ENCODE peak calls at places on chromosomes 2 and 18, in seven cellular contexts. G, F, Z, A, U, M and W are unnamed samples.

GRCh38 chr2:207163815-207164747 is 1.7 kb downstream of the KLF7 start:
- DNase-seq in Z (peak), M (peak), G (peak), A (peak), F (peak), U (no peak), W (no peak)

GRCh38 chr2:79977782-79978181 is 326.8 kb downstream of the LRRTM1 start:
- DNase-seq in Z (no peak), F (no peak), U (no peak), A (no peak), M (no peak), G (no peak), W (no peak)

GRCh38 chr18:65749881-65750280 is 931 bp upstream of the CDH7 start:
- DNase-seq in F (no peak), A (no peak), M (no peak), Z (no peak), G (peak), U (no peak), W (no peak)

GRCh38 chr2:196403471-196403870 is 232.1 kb upstream of the STK17B start:
- DNase-seq in Z (no peak), A (no peak), G (no peak), U (no peak), M (no peak), F (no peak), W (no peak)

GRCh38 chr2:64978514-64979268 is 10.5 kb upstream of the SLC1A4 start:
- DNase-seq in G (no peak), A (peak), U (peak), F (no peak), M (no peak), Z (no peak), W (no peak)

GRCh38 chr2:69280017-69280671 is 106.9 kb downstream of the GFPT1 start:
- DNase-seq in A (no peak), U (no peak), M (no peak), F (no peak), Z (no peak), G (no peak), W (no peak)

GRCh38 chr2:88690591-88691338 is 708 bp upstream of the RPIA start:
- DNase-seq in M (peak), Z (peak), U (peak), A (peak), F (peak), G (no peak), W (no peak)

GRCh38 chr2:209553913-209554312 is 130.1 kb downstream of the MAP2 start:
- DNase-seq in M (no peak), A (no peak), U (no peak), G (no peak), Z (no peak), F (no peak), W (no peak)

GRCh38 chr18:69725855-69726508 is 221.7 kb downstream of the CD226 start:
- DNase-seq in F (no peak), M (no peak), U (no peak), Z (no peak), A (no peak), G (no peak), W (no peak)

GRCh38 chr18:59123588-59124369 is 15.9 kb upstream of the SEC11C start:
- DNase-seq in F (no peak), Z (no peak), A (no peak), G (no peak), M (no peak), U (no peak), W (no peak)

GRCh38 chr18:1015777-1016176 is 111.1 kb downstream of the ADCYAP1 start:
- DNase-seq in A (no peak), G (no peak), Z (no peak), M (no peak), U (no peak), F (no peak), W (no peak)

GRCh38 chr2:102226612-102227351 is 40.0 kb downstream of the IL1RL2 start:
- DNase-seq in G (peak), M (no peak), F (no peak), U (no peak), Z (no peak), A (no peak), W (no peak)

GRCh38 chr2:192978317-192978874 is 783.7 kb upstream of the TMEFF2 start:
- DNase-seq in M (no peak), Z (no peak), U (no peak), A (no peak), F (no peak), G (no peak), W (no peak)

GRCh38 chr2:24652265-24653232 is 140.6 kb downstream of the PTRHD1 start:
- DNase-seq in G (no peak), F (no peak), M (no peak), A (no peak), U (no peak), Z (no peak), W (peak)

GRCh38 chr2:219836647-219837177 is 209.3 kb downstream of the SLC4A3 start:
- DNase-seq in G (no peak), U (peak), Z (no peak), A (no peak), F (no peak), M (no peak), W (no peak)

GRCh38 chr2:226135861-226136548 is 663.6 kb downstream of the IRS1 start:
- DNase-seq in M (no peak), F (no peak), Z (no peak), G (no peak), U (no peak), A (no peak), W (no peak)

GRCh38 chr2:226132632-226133215 is 666.9 kb downstream of the IRS1 start:
- DNase-seq in U (no peak), F (no peak), Z (no peak), M (no peak), G (no peak), A (peak), W (no peak)

GRCh38 chr2:226140594-226140993 is 659.0 kb downstream of the IRS1 start:
- DNase-seq in Z (no peak), M (no peak), U (no peak), G (no peak), A (no peak), F (no peak), W (no peak)

GRCh38 chr2:226136739-226137138 is 662.9 kb downstream of the IRS1 start:
- DNase-seq in M (no peak), A (no peak), F (no peak), G (no peak), Z (no peak), U (no peak), W (no peak)

GRCh38 chr2:226137201-226137811 is 662.3 kb downstream of the IRS1 start:
- DNase-seq in U (no peak), M (no peak), G (no peak), F (no peak), Z (no peak), A (no peak), W (no peak)
- H3K27ac ChIP-seq in U (no peak), M (no peak), G (no peak), F (no peak), Z (no peak), A (no peak), W (no peak)

DNA sequence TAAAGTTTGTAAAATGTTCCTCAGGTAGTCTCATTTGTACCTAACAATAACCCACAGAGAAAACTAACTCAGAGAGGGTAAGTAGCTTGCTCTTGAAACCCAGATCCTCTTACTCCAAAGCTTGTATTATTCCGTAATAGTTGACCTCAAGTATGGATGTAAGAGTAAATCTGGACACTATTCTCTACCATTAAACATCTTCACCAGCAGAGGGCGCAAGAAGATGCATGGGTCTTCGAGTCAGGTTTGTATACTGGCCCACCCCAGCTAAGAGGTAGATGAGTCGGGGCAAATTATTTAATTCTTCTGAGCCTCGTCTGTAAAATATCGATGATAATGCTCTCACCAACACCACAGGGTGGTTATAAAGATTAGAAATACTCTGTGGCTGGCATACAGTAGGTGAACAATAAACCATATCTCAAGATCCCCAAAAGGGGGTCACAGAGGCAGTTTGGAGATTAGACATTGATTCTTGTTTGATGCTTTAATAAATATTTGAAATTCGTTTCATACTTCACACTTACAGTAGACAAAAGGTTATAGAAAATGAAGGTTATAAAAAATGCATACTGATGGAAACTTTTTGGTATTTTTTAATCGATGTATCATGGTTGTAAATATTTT is 3.5 kb upstream of the CABLES1 start:
- DNase-seq in G (peak), A (peak), F (peak), M (peak), Z (peak), U (peak), W (peak)
- H3K27ac ChIP-seq in G (no peak), A (no peak), F (no peak), M (no peak), Z (no peak), U (peak), W (no peak)

GRCh38 chr2:174750923-174751441 is 13.3 kb downstream of the CHRNA1 start:
- DNase-seq in F (no peak), Z (no peak), A (peak), U (peak), G (no peak), M (no peak), W (peak)

GRCh38 chr2:174745142-174745541 is 19.1 kb downstream of the CHRNA1 start:
- DNase-seq in U (no peak), M (no peak), A (no peak), G (no peak), F (no peak), Z (no peak), W (no peak)

GRCh38 chr2:174752403-174753037 is 11.8 kb downstream of the CHRNA1 start:
- DNase-seq in U (no peak), F (no peak), A (peak), Z (no peak), M (no peak), G (no peak), W (peak)

GRCh38 chr2:174749793-174750192 is 14.5 kb downstream of the CHRNA1 start:
- DNase-seq in Z (no peak), U (no peak), G (no peak), M (no peak), F (no peak), A (no peak), W (no peak)

DNA sequence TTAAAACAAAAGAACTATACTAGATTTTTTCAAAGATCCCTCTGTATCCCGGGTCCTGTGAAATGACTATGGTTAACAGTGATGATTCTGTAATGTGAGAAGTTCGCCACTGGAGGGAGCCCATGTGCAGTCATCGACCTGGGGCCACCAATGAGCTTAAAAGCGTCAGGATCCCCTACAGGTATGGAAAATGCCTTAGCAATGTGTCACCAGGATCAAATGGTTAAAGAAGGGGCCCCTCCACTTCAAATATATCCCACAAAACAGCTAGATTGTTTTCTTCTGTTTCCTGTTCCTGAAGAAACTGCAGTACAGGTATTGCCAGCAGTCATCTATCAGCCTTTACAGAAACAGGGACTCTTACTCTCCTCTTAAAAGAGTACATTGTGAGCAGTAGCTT is 15.3 kb downstream of the CHRNA1 start:
- DNase-seq in Z (peak), A (peak), M (peak), U (peak), F (peak), G (peak), W (no peak)
- H3K27ac ChIP-seq in Z (no peak), A (no peak), M (no peak), U (no peak), F (no peak), G (no peak), W (no peak)

GRCh38 chr2:233413046-233413445 is 58.8 kb downstream of the DGKD start:
- DNase-seq in G (no peak), U (no peak), A (no peak), F (no peak), M (no peak), Z (no peak), W (no peak)
- H3K27ac ChIP-seq in G (no peak), U (no peak), A (no peak), F (peak), M (no peak), Z (peak), W (no peak)

DNA sequence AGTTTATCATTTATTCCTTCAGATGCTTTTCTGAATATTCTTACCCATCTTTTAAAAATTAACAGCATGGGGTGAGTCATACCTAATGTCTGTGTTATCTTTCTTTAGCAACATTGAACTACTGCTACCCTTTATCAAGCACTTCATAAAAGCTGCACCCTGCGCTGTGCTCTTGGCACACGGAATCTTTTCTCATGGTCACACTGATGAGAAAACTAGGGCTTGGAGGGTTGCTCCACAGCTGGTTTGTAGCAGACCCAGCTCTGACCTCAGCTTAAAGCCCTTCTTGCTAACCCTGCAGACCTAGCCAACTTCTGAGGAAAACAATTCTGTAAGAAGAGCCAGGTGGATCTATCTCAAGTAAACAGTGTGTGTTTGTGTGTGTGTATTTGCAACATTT is 106.3 kb downstream of the RNF144A start:
- DNase-seq in U (no peak), F (no peak), A (no peak), M (no peak), G (no peak), Z (no peak), W (no peak)
- H3K27ac ChIP-seq in U (no peak), F (no peak), A (no peak), M (no peak), G (no peak), Z (no peak), W (no peak)